ENCODE peak calls at places on chromosomes 16 and 17, in seven cellular contexts. X, H, G, W, A, B and K are unnamed samples.

GRCh38 chr16:10976663-10977062 is 32.3 kb downstream of the CLEC16A start:
- DNase-seq in W (no peak), X (no peak), G (no peak), A (peak), B (peak), H (no peak), K (no peak)

GRCh38 chr16:86755571-86756006 is 177.2 kb downstream of the FOXL1 start:
- DNase-seq in X (no peak), H (no peak), A (no peak), W (no peak), B (no peak), G (no peak), K (no peak)

GRCh38 chr17:58321571-58322525 is 6.7 kb downstream of the TSPOAP1 start:
- DNase-seq in A (no peak), H (no peak), G (no peak), X (no peak), B (no peak), W (no peak), K (no peak)

GRCh38 chr17:45338996-45339535 is 22.2 kb upstream of the MAP3K14 start:
- DNase-seq in X (no peak), H (no peak), G (no peak), A (no peak), B (no peak), W (no peak), K (no peak)

GRCh38 chr16:51131619-51132018 is 19.5 kb downstream of the SALL1 start:
- DNase-seq in W (no peak), X (no peak), G (no peak), A (no peak), H (no peak), B (no peak), K (no peak)

GRCh38 chr16:78122774-78123315 is 23.4 kb downstream of the WWOX start:
- DNase-seq in A (no peak), G (no peak), H (no peak), B (peak), X (peak), W (no peak), K (peak)

GRCh38 chr16:88599825-88600538 is 29.8 kb downstream of the ZC3H18 start:
- DNase-seq in B (no peak), A (no peak), G (no peak), H (no peak), W (no peak), X (no peak), K (no peak)

GRCh38 chr17:7466644-7467341 is 12.6 kb downstream of the ZBTB4 start:
- DNase-seq in X (no peak), A (no peak), G (no peak), H (no peak), B (no peak), W (peak), K (no peak)

GRCh38 chr17:56290486-56291118 is 137.3 kb downstream of the ANKFN1 start:
- DNase-seq in X (no peak), G (no peak), W (no peak), A (no peak), B (no peak), H (no peak), K (no peak)

GRCh38 chr16:28167221-28167620 is 44.5 kb downstream of the XPO6 start:
- DNase-seq in B (no peak), G (no peak), X (no peak), W (no peak), A (no peak), H (no peak), K (no peak)

GRCh38 chr17:73722163-73722562 is 77.9 kb upstream of the SDK2 start:
- DNase-seq in X (no peak), W (no peak), H (no peak), A (no peak), B (no peak), G (no peak), K (no peak)

GRCh38 chr16:57938936-57939871 is 31.7 kb downstream of the CNGB1 start:
- DNase-seq in W (peak), G (no peak), B (no peak), X (peak), A (no peak), H (no peak), K (no peak)

GRCh38 chr17:7745748-7746470 is 28.4 kb downstream of the DNAH2 start:
- DNase-seq in B (no peak), G (no peak), X (peak), A (no peak), W (no peak), H (peak), K (no peak)

GRCh38 chr17:18891541-18891940 is 33.6 kb downstream of the PRPSAP2 start:
- DNase-seq in A (no peak), H (no peak), G (no peak), W (no peak), X (no peak), B (no peak), K (no peak)

GRCh38 chr16:53159781-53160436 is 105.1 kb downstream of the CHD9 start:
- DNase-seq in B (peak), X (peak), A (peak), H (no peak), W (no peak), G (no peak), K (no peak)

GRCh38 chr17:51118330-51119195 is 2.1 kb downstream of the SPAG9 start:
- DNase-seq in B (no peak), G (no peak), W (peak), H (no peak), A (no peak), X (no peak), K (peak)

GRCh38 chr17:62950067-62950466 is 16.0 kb upstream of the TANC2 start:
- DNase-seq in W (peak), X (no peak), B (peak), G (peak), H (no peak), A (no peak), K (peak)

GRCh38 chr16:67163903-67164558 is 514 bp upstream of the HSF4 start:
- DNase-seq in W (no peak), X (no peak), H (no peak), B (no peak), A (no peak), G (no peak), K (no peak)

GRCh38 chr17:73455767-73456166 is 144.0 kb upstream of the CDC42EP4 start:
- DNase-seq in X (no peak), B (no peak), H (no peak), G (no peak), A (no peak), W (no peak), K (no peak)

GRCh38 chr16:66616169-66616568 is 11.7 kb downstream of the CMTM3 start:
- DNase-seq in A (no peak), G (no peak), W (no peak), X (no peak), H (no peak), B (no peak), K (no peak)

GRCh38 chr17:11539637-11540036 is 58.6 kb upstream of the DNAH9 start:
- DNase-seq in G (no peak), A (no peak), H (no peak), B (no peak), X (no peak), W (no peak), K (no peak)

GRCh38 chr17:20271016-20271610 is 196.2 kb downstream of the LGALS9B start:
- DNase-seq in G (no peak), X (no peak), B (no peak), W (no peak), H (no peak), A (no peak), K (no peak)

GRCh38 chr17:83194189-83194565 is 114.8 kb downstream of the METRNL start:
- DNase-seq in G (no peak), H (no peak), A (no peak), X (no peak), B (no peak), W (no peak), K (no peak)

GRCh38 chr17:56909742-56910508 is 3.9 kb downstream of the TRIM25 start:
- DNase-seq in A (no peak), B (no peak), W (peak), X (no peak), H (no peak), G (no peak), K (no peak)

GRCh38 chr17:77287432-77288068 is 146.8 kb downstream of the SEC14L1 start:
- DNase-seq in B (peak), A (peak), W (peak), X (peak), G (no peak), H (no peak), K (peak)

GRCh38 chr17:81741049-81741593 is 29.0 kb downstream of the SLC25A10 start:
- DNase-seq in H (no peak), G (no peak), W (no peak), A (no peak), X (no peak), B (no peak), K (no peak)

DNA sequence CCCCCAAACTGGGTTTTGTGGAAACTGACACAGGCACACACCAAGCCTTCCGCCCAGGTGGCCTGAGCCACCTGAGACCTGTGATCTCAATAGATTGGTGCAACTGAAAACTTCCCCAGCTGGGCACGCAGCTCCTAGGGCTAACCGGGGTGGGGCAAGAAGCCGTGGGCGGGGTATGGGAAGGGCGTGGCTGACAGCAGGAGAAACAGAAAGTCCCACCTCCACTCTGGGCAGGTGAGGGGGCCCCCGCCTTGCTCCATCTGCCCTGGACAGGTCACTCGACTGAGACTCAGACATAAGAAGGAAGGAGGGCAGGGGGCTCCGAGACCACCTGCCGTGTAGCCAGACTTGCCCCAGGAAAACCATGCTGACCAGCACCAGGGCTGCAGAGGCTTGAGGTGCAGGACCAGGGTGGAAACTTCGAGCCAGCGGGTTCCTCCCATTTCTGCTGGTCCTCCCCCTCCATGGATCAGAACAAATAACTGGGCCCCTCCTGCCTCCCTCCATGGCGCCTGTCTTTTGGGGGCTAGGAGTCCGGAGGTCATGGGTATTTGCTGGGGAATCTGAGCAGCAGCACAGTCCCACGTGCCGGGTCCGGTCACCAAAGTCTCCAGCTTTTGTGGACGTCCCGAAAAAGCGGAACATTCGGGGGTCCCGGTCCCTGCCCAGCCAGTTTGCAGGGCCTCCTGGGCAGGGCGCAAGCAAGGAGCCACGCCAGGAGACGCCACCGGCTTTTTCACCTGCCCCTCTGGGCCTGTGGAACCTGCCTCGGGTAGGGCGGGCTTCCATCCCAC is 1.3 kb downstream of the TIMP2 start:
- DNase-seq in B (no peak), G (no peak), X (peak), H (no peak), A (no peak), W (peak), K (peak)
- TF ChIP-seq CTCF in B (no peak), G (no peak), X (no peak), H (no peak), A (no peak), W (no peak), K (no peak)

GRCh38 chr17:53191878-53192277 is 630.8 kb upstream of the KIF2B start:
- DNase-seq in G (no peak), B (peak), X (no peak), A (no peak), W (no peak), H (no peak), K (no peak)

GRCh38 chr17:53186004-53186403 is 636.7 kb upstream of the KIF2B start:
- DNase-seq in X (no peak), G (no peak), A (no peak), W (no peak), H (no peak), B (peak), K (no peak)
- TF ChIP-seq CTCF in X (no peak), G (no peak), A (no peak), W (no peak), H (peak), B (no peak), K (no peak)

DNA sequence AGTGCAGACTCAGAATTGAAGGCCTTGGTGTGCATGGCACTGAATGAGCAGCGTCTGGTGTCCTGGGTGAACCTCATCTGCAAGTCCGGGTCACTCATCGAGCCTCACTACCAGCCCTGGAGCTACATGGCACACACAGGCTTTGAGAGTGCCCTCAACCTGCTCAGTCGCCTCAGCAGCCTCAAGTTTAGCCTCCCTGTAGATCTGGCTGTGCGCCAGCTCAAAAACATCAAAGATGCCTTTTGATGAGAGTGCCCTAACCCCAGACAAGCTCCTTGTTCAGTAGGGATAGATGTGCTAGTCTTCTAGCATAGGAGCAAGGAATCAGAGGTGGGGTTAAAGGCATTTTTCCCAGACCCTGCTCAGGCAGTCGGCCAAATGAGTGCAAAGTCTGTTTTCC is 6.7 kb upstream of the RPL27 start:
- DNase-seq in A (no peak), X (no peak), H (no peak), B (no peak), W (no peak), G (no peak), K (no peak)
- TF ChIP-seq CTCF in A (no peak), X (no peak), H (no peak), B (no peak), W (no peak), G (no peak), K (no peak)

GRCh38 chr16:72961115-72961832 is 86.7 kb downstream of the ZFHX3 start:
- DNase-seq in B (no peak), W (no peak), G (no peak), X (peak), A (no peak), H (no peak), K (no peak)
- TF ChIP-seq CTCF in B (peak), W (peak), G (peak), X (peak), A (no peak), H (peak), K (peak)

GRCh38 chr17:42581744-42582270 is 4.3 kb upstream of the PSMC3IP start:
- DNase-seq in W (no peak), X (no peak), A (no peak), G (no peak), B (no peak), H (no peak), K (no peak)

GRCh38 chr17:42579794-42580551 is 2.4 kb upstream of the PSMC3IP start:
- DNase-seq in G (no peak), B (no peak), H (no peak), A (no peak), X (no peak), W (no peak), K (no peak)

GRCh38 chr17:42577532-42578281 is at the start of gene PSMC3IP:
- DNase-seq in H (peak), B (peak), G (peak), W (peak), X (peak), A (peak), K (peak)

GRCh38 chr17:42577140-42577531 is 393 bp downstream of the PSMC3IP start:
- DNase-seq in G (no peak), X (peak), A (no peak), H (no peak), W (no peak), B (no peak), K (no peak)

GRCh38 chr17:42578282-42578869 is 847 bp upstream of the PSMC3IP start:
- DNase-seq in W (peak), G (no peak), B (peak), A (peak), H (peak), X (peak), K (no peak)
- TF ChIP-seq CTCF in W (peak), G (peak), B (peak), A (peak), H (peak), X (peak), K (peak)

GRCh38 chr17:41456206-41456605 is 11.0 kb downstream of the KRT32 start:
- DNase-seq in A (no peak), W (no peak), G (no peak), B (no peak), X (no peak), H (no peak), K (no peak)
- TF ChIP-seq CTCF in A (no peak), W (no peak), G (no peak), B (peak), X (no peak), H (no peak), K (no peak)